ENCODE peak calls at places on chromosomes 5 and 9, in seven cellular contexts. D is brain microvascular endothelial cell, N is EL, H is ACHN, U is kidney tubule cell, C is Calu3, F is NCI-H510A treated with DMSO at 0.1 percent for 48 hours. L is an unnamed sample.

GRCh38 chr5:95347516-95348140 is 43.5 kb upstream of the FAM81B start:
- DNase-seq in D (no peak), N (no peak), H (no peak), U (no peak), C (no peak), F (no peak), L (no peak)

GRCh38 chr9:84305452-84306131 is 35.0 kb downstream of the SLC28A3 start:
- DNase-seq in D (no peak), N (no peak), H (no peak), U (peak), C (no peak), F (no peak), L (no peak)

GRCh38 chr9:6873862-6874261 is 116.1 kb downstream of the KDM4C start:
- DNase-seq in D (peak), N (no peak), H (no peak), U (no peak), C (no peak), F (no peak), L (no peak)

GRCh38 chr5:168943999-168944398 is 356.9 kb downstream of the SLIT3 start:
- DNase-seq in D (no peak), N (no peak), H (no peak), U (no peak), C (no peak), F (no peak), L (no peak)

GRCh38 chr5:64161420-64161819 is 4.2 kb upstream of the RNF180 start:
- DNase-seq in D (no peak), N (no peak), H (no peak), U (no peak), C (no peak), F (no peak), L (no peak)

GRCh38 chr5:147880461-147880860 is 1.9 kb downstream of the SCGB3A2 start:
- DNase-seq in D (no peak), N (no peak), H (no peak), U (peak), C (no peak), F (no peak), L (no peak)

GRCh38 chr5:157222506-157223230 is 42.0 kb downstream of the ITK start:
- DNase-seq in D (peak), N (peak), H (no peak), U (peak), C (no peak), F (no peak), L (peak)

GRCh38 chr5:73441377-73441776 is 7.2 kb downstream of the FOXD1 start:
- DNase-seq in D (no peak), N (no peak), H (no peak), U (no peak), C (no peak), F (no peak), L (no peak)

GRCh38 chr9:106143781-106144180 is 449.4 kb downstream of the TMEM38B start:
- DNase-seq in D (no peak), N (no peak), H (no peak), U (no peak), C (no peak), F (no peak), L (no peak)

GRCh38 chr5:1668141-1668721 is 131.4 kb downstream of the MRPL36 start:
- DNase-seq in D (no peak), N (no peak), H (no peak), U (no peak), C (no peak), F (no peak), L (no peak)

GRCh38 chr9:78032599-78033457 is 1.2 kb upstream of the GNAQ start:
- DNase-seq in D (no peak), N (no peak), H (no peak), U (no peak), C (no peak), F (peak), L (no peak)

GRCh38 chr5:93421498-93421897 is 159.5 kb downstream of the NR2F1-AS1 start:
- DNase-seq in D (no peak), N (no peak), H (no peak), U (no peak), C (no peak), F (no peak), L (no peak)

GRCh38 chr9:93118863-93119702 is 15.0 kb downstream of the NINJ1 start:
- DNase-seq in D (no peak), N (no peak), H (no peak), U (no peak), C (no peak), F (no peak), L (no peak)

GRCh38 chr9:38259519-38260218 is 132.8 kb upstream of the ALDH1B1 start:
- DNase-seq in D (no peak), N (no peak), H (no peak), U (no peak), C (no peak), F (no peak), L (no peak)

GRCh38 chr9:123637940-123638634 is 282.1 kb downstream of the CRB2 start:
- DNase-seq in D (no peak), N (no peak), H (no peak), U (peak), C (no peak), F (peak), L (no peak)

GRCh38 chr5:122121782-122122465 is 7.4 kb upstream of the ZNF474 start:
- DNase-seq in D (peak), N (no peak), H (no peak), U (peak), C (no peak), F (no peak), L (no peak)

GRCh38 chr5:3389471-3390026 is 206.1 kb upstream of the IRX1 start:
- DNase-seq in D (no peak), N (no peak), H (no peak), U (no peak), C (no peak), F (no peak), L (no peak)

GRCh38 chr9:71393011-71393410 is 271.6 kb upstream of the TRPM3 start:
- DNase-seq in D (no peak), N (no peak), H (no peak), U (no peak), C (no peak), F (no peak), L (no peak)

GRCh38 chr9:125432715-125433385 is 171.2 kb downstream of the GAPVD1 start:
- DNase-seq in D (no peak), N (no peak), H (no peak), U (no peak), C (no peak), F (no peak), L (no peak)

GRCh38 chr5:158198636-158199035 is 339.7 kb upstream of the CLINT1 start:
- DNase-seq in D (no peak), N (no peak), H (no peak), U (no peak), C (no peak), F (no peak), L (no peak)

GRCh38 chr5:141883184-141883947 is 5.2 kb upstream of the PCDH1 start:
- DNase-seq in D (no peak), N (peak), H (peak), U (peak), C (peak), F (no peak), L (peak)

GRCh38 chr9:98374385-98375051 is 119.1 kb upstream of the TBC1D2 start:
- DNase-seq in D (peak), N (peak), H (peak), U (peak), C (peak), F (no peak), L (peak)

GRCh38 chr5:80369521-80369920 is 38.3 kb upstream of the ZFYVE16 start:
- DNase-seq in D (no peak), N (no peak), H (no peak), U (no peak), C (no peak), F (peak), L (no peak)

GRCh38 chr9:87497604-87498045 is at the start of gene DAPK1:
- DNase-seq in D (no peak), N (peak), H (peak), U (peak), C (peak), F (peak), L (peak)

GRCh38 chr9:12723409-12724028 is 30.3 kb downstream of the TYRP1 start:
- DNase-seq in D (no peak), N (peak), H (peak), U (peak), C (no peak), F (peak), L (no peak)

GRCh38 chr9:20872340-20872977 is 159.0 kb downstream of the HACD4 start:
- DNase-seq in D (peak), N (peak), H (no peak), U (peak), C (no peak), F (no peak), L (peak)

GRCh38 chr9:138111607-138112006 is 234.0 kb downstream of the CACNA1B start:
- DNase-seq in D (no peak), N (no peak), H (no peak), U (no peak), C (no peak), F (no peak), L (no peak)

GRCh38 chr5:56839062-56839461 is 23.7 kb downstream of the MAP3K1 start:
- DNase-seq in D (no peak), N (no peak), H (no peak), U (no peak), C (no peak), F (no peak), L (no peak)

GRCh38 chr9:18610956-18611355 is 137.0 kb downstream of the ADAMTSL1 start:
- DNase-seq in D (no peak), N (no peak), H (no peak), U (no peak), C (no peak), F (no peak), L (no peak)

GRCh38 chr9:3758816-3759576 is 233.2 kb upstream of the RFX3 start:
- DNase-seq in D (peak), N (no peak), H (no peak), U (no peak), C (no peak), F (no peak), L (no peak)

GRCh38 chr5:40428815-40429214 is 250.9 kb upstream of the PTGER4 start:
- DNase-seq in D (no peak), N (no peak), H (no peak), U (no peak), C (no peak), F (no peak), L (no peak)

GRCh38 chr5:103394676-103395075 is 136.1 kb downstream of the MACIR start:
- DNase-seq in D (no peak), N (no peak), H (no peak), U (no peak), C (no peak), F (no peak), L (no peak)

GRCh38 chr9:87878930-87879603 is 3.6 kb upstream of the SPATA31E1 start:
- DNase-seq in D (peak), N (peak), H (peak), U (peak), C (no peak), F (no peak), L (peak)

GRCh38 chr9:34454571-34455065 is 3.8 kb downstream of the FAM219A start:
- DNase-seq in D (peak), N (peak), H (peak), U (peak), C (no peak), F (no peak), L (peak)

GRCh38 chr5:102867999-102868662 is 113.0 kb downstream of the PAM start:
- DNase-seq in D (peak), N (peak), H (no peak), U (no peak), C (no peak), F (no peak), L (peak)

GRCh38 chr9:132672413-132672690 is 2.1 kb downstream of the GTF3C4 start:
- DNase-seq in D (peak), N (peak), H (no peak), U (peak), C (peak), F (no peak), L (no peak)

GRCh38 chr5:135879591-135879990 is 16.1 kb downstream of the IL9 start:
- DNase-seq in D (no peak), N (no peak), H (no peak), U (no peak), C (no peak), F (no peak), L (no peak)

GRCh38 chr5:163943546-163943945 is 438.1 kb downstream of the MAT2B start:
- DNase-seq in D (no peak), N (no peak), H (no peak), U (no peak), C (no peak), F (no peak), L (no peak)

L was measured in AG08396.